ENCODE peak calls at places on chromosomes 2 and 18, in six cellular contexts. E, I, H, A, D and J are unnamed samples.

GRCh38 chr18:36025025-36025424 is 42.3 kb downstream of the RPRD1A start:
- DNase-seq in E (no peak), D (no peak), H (no peak), A (no peak), I (no peak), J (no peak)

GRCh38 chr2:119402645-119403560 is 28.8 kb upstream of the TMEM37 start:
- DNase-seq in E (no peak), A (no peak), H (no peak), D (no peak), I (no peak), J (no peak)

GRCh38 chr2:75896779-75897366 is 186.2 kb upstream of the GCFC2 start:
- DNase-seq in D (no peak), I (peak; percentile 59), A (no peak), E (no peak), H (no peak), J (peak; percentile 91)

GRCh38 chr2:120935339-120936313 is 200.0 kb downstream of the GLI2 start:
- DNase-seq in H (peak; percentile 40), E (no peak), A (no peak), I (peak; percentile 62), D (no peak), J (peak; percentile 79)

GRCh38 chr2:146748046-146748445 is 1096.8 kb upstream of the ACVR2A start:
- DNase-seq in D (no peak), I (no peak), E (no peak), A (no peak), H (no peak), J (no peak)

GRCh38 chr18:8262221-8262620 is 347.0 kb upstream of the RAB12 start:
- DNase-seq in E (no peak), I (no peak), D (no peak), A (no peak), H (no peak), J (no peak)

GRCh38 chr2:38290332-38290731 is 86.7 kb downstream of the ATL2 start:
- DNase-seq in I (no peak), D (no peak), E (no peak), H (no peak), A (no peak), J (no peak)

GRCh38 chr2:96156011-96156820 is 11.0 kb upstream of the DUSP2 start:
- DNase-seq in I (no peak), E (no peak), A (no peak), H (no peak), D (peak; percentile 75), J (no peak)

GRCh38 chr2:64795024-64795592 is 141.4 kb upstream of the SERTAD2 start:
- DNase-seq in D (no peak), A (no peak), E (no peak), H (no peak), I (no peak), J (peak; percentile 4)

GRCh38 chr18:41745166-41746049 is 209.6 kb upstream of the PIK3C3 start:
- DNase-seq in A (no peak), D (peak; percentile 17), I (peak; percentile 39), H (no peak), E (no peak), J (peak; percentile 79)

GRCh38 chr2:121689356-121689755 is 40.1 kb upstream of the CLASP1 start:
- DNase-seq in I (peak; percentile 69), D (no peak), H (no peak), E (no peak), A (no peak), J (peak; percentile 58)

GRCh38 chr18:63131944-63132818 is 187.4 kb downstream of the BCL2 start:
- DNase-seq in A (no peak), E (no peak), D (no peak), I (no peak), H (no peak), J (no peak)

GRCh38 chr18:63025251-63025710 is 294.3 kb downstream of the BCL2 start:
- DNase-seq in D (peak; percentile 11), H (peak; percentile 43), E (no peak), I (peak; percentile 25), A (no peak), J (peak; percentile 64)

GRCh38 chr2:152676461-152676860 is 40.8 kb downstream of the PRPF40A start:
- DNase-seq in H (no peak), E (no peak), A (no peak), D (no peak), I (no peak), J (no peak)

GRCh38 chr2:197514754-197515153 is 1.1 kb upstream of the MOB4 start:
- DNase-seq in A (no peak), I (no peak), H (no peak), E (no peak), D (no peak), J (peak; percentile 39)

GRCh38 chr2:168913495-168913894 is 12.4 kb downstream of the G6PC2 start:
- DNase-seq in H (no peak), I (no peak), E (no peak), D (no peak), A (no peak), J (no peak)

GRCh38 chr2:233271693-233272092 is 20.2 kb downstream of the ATG16L1 start:
- DNase-seq in A (no peak), E (no peak), D (no peak), H (no peak), I (no peak), J (no peak)

GRCh38 chr2:112881217-112882000 is 29.6 kb upstream of the IL37 start:
- DNase-seq in D (peak; percentile 43), E (no peak), H (no peak), I (no peak), A (peak; percentile 25), J (peak; percentile 63)

GRCh38 chr2:120350801-120351324 is 4.9 kb downstream of the INHBB start:
- DNase-seq in E (no peak), I (no peak), H (no peak), D (no peak), A (no peak), J (no peak)

GRCh38 chr2:85917887-85918795 is 29.4 kb upstream of the ST3GAL5 start:
- DNase-seq in A (no peak), E (no peak), D (no peak), I (no peak), H (no peak), J (no peak)

GRCh38 chr18:36176739-36177138 is 10.6 kb upstream of the MOCOS start:
- DNase-seq in I (no peak), A (no peak), D (no peak), H (no peak), E (no peak), J (no peak)

GRCh38 chr2:237875234-237876055 is 16.0 kb downstream of the RAMP1 start:
- DNase-seq in H (peak; percentile 16), D (no peak), I (no peak), A (no peak), E (no peak), J (no peak)

GRCh38 chr2:190318931-190319556 is 582 bp downstream of the HIBCH start:
- DNase-seq in E (peak; percentile 11), A (peak; percentile 35), D (no peak), I (peak; percentile 14), H (no peak), J (no peak)

GRCh38 chr2:161981679-161982300 is 92.2 kb downstream of the DPP4 start:
- DNase-seq in E (no peak), H (no peak), I (no peak), D (no peak), A (no peak), J (no peak)

GRCh38 chr18:64099244-64099643 is 49.6 kb downstream of the LINC00305 start:
- DNase-seq in I (no peak), A (no peak), D (no peak), E (no peak), H (no peak), J (no peak)